ENCODE peak calls at places on chromosomes 7 and 10, in ten cellular contexts. One of them, this sample, is unnamed.

GRCh38 chr7:100803398-100804161 is 23.7 kb downstream of the EPHB4 start:
- DNase-seq in anterior cingulate cortex: peak
- DNase-seq in effector memory CD8-positive, alpha-beta T cell: peak
- DNase-seq in stimulated activated CD8-positive, alpha-beta memory T cell treated with anti-CD3 and anti-CD28 coated beads, Interleukin-12 subunit alpha, Interleukin-12 subunit beta, amount 100 ng/mL, for 4 hours: no peak
- DNase-seq in retina: peak
- DNase-seq in HuH-7.5: peak
- DNase-seq in kidney epithelial cell: peak
- DNase-seq in dermis blood vessel endothelial cell: peak
- DNase-seq in BJ: peak
- DNase-seq in neural crest cell: peak
- DNase-seq in this sample: peak

GRCh38 chr7:2510909-2511768 is 8.4 kb upstream of the LFNG start:
- DNase-seq in anterior cingulate cortex: no peak
- DNase-seq in HuH-7.5: peak
- DNase-seq in retina: no peak
- DNase-seq in kidney epithelial cell: no peak
- DNase-seq in stimulated activated CD8-positive, alpha-beta memory T cell treated with anti-CD3 and anti-CD28 coated beads, Interleukin-12 subunit alpha, Interleukin-12 subunit beta, amount 100 ng/mL, for 4 hours: peak
- DNase-seq in dermis blood vessel endothelial cell: peak
- DNase-seq in neural crest cell: no peak
- DNase-seq in effector memory CD8-positive, alpha-beta T cell: peak
- DNase-seq in BJ: no peak
- DNase-seq in this sample: peak

GRCh38 chr7:17422966-17423365 is 124.5 kb downstream of the AHR start:
- DNase-seq in kidney epithelial cell: no peak
- DNase-seq in neural crest cell: no peak
- DNase-seq in retina: no peak
- DNase-seq in dermis blood vessel endothelial cell: no peak
- DNase-seq in stimulated activated CD8-positive, alpha-beta memory T cell treated with anti-CD3 and anti-CD28 coated beads, Interleukin-12 subunit alpha, Interleukin-12 subunit beta, amount 100 ng/mL, for 4 hours: no peak
- DNase-seq in anterior cingulate cortex: no peak
- DNase-seq in effector memory CD8-positive, alpha-beta T cell: no peak
- DNase-seq in BJ: peak
- DNase-seq in HuH-7.5: no peak
- DNase-seq in this sample: no peak

GRCh38 chr10:71752391-71753090 is 20.8 kb downstream of the VSIR start:
- DNase-seq in anterior cingulate cortex: no peak
- DNase-seq in retina: peak
- DNase-seq in neural crest cell: no peak
- DNase-seq in HuH-7.5: no peak
- DNase-seq in effector memory CD8-positive, alpha-beta T cell: no peak
- DNase-seq in kidney epithelial cell: no peak
- DNase-seq in BJ: no peak
- DNase-seq in dermis blood vessel endothelial cell: no peak
- DNase-seq in stimulated activated CD8-positive, alpha-beta memory T cell treated with anti-CD3 and anti-CD28 coated beads, Interleukin-12 subunit alpha, Interleukin-12 subunit beta, amount 100 ng/mL, for 4 hours: no peak
- DNase-seq in this sample: no peak

GRCh38 chr7:131836733-131837132 is 280.3 kb upstream of the PODXL start:
- DNase-seq in kidney epithelial cell: no peak
- DNase-seq in BJ: no peak
- DNase-seq in dermis blood vessel endothelial cell: no peak
- DNase-seq in neural crest cell: no peak
- DNase-seq in effector memory CD8-positive, alpha-beta T cell: no peak
- DNase-seq in HuH-7.5: no peak
- DNase-seq in stimulated activated CD8-positive, alpha-beta memory T cell treated with anti-CD3 and anti-CD28 coated beads, Interleukin-12 subunit alpha, Interleukin-12 subunit beta, amount 100 ng/mL, for 4 hours: no peak
- DNase-seq in retina: no peak
- DNase-seq in anterior cingulate cortex: no peak
- DNase-seq in this sample: no peak

GRCh38 chr10:123427386-123427785 is 238.8 kb upstream of the GPR26 start:
- DNase-seq in HuH-7.5: peak
- DNase-seq in stimulated activated CD8-positive, alpha-beta memory T cell treated with anti-CD3 and anti-CD28 coated beads, Interleukin-12 subunit alpha, Interleukin-12 subunit beta, amount 100 ng/mL, for 4 hours: no peak
- DNase-seq in neural crest cell: no peak
- DNase-seq in kidney epithelial cell: no peak
- DNase-seq in dermis blood vessel endothelial cell: no peak
- DNase-seq in BJ: no peak
- DNase-seq in retina: no peak
- DNase-seq in anterior cingulate cortex: no peak
- DNase-seq in effector memory CD8-positive, alpha-beta T cell: no peak
- DNase-seq in this sample: no peak

GRCh38 chr10:102344067-102344466 is 51.4 kb upstream of the NFKB2 start:
- DNase-seq in neural crest cell: no peak
- DNase-seq in stimulated activated CD8-positive, alpha-beta memory T cell treated with anti-CD3 and anti-CD28 coated beads, Interleukin-12 subunit alpha, Interleukin-12 subunit beta, amount 100 ng/mL, for 4 hours: no peak
- DNase-seq in kidney epithelial cell: no peak
- DNase-seq in effector memory CD8-positive, alpha-beta T cell: no peak
- DNase-seq in dermis blood vessel endothelial cell: peak
- DNase-seq in retina: no peak
- DNase-seq in anterior cingulate cortex: no peak
- DNase-seq in BJ: no peak
- DNase-seq in HuH-7.5: no peak
- DNase-seq in this sample: no peak

GRCh38 chr10:13815766-13816165 is 229.0 kb downstream of the PRPF18 start:
- DNase-seq in HuH-7.5: no peak
- DNase-seq in anterior cingulate cortex: no peak
- DNase-seq in retina: no peak
- DNase-seq in BJ: no peak
- DNase-seq in kidney epithelial cell: peak
- DNase-seq in dermis blood vessel endothelial cell: peak
- DNase-seq in stimulated activated CD8-positive, alpha-beta memory T cell treated with anti-CD3 and anti-CD28 coated beads, Interleukin-12 subunit alpha, Interleukin-12 subunit beta, amount 100 ng/mL, for 4 hours: no peak
- DNase-seq in effector memory CD8-positive, alpha-beta T cell: no peak
- DNase-seq in neural crest cell: no peak
- DNase-seq in this sample: no peak

GRCh38 chr10:132691711-132692153 is 94.2 kb downstream of the NKX6-2 start:
- DNase-seq in effector memory CD8-positive, alpha-beta T cell: no peak
- DNase-seq in neural crest cell: no peak
- DNase-seq in anterior cingulate cortex: no peak
- DNase-seq in BJ: no peak
- DNase-seq in dermis blood vessel endothelial cell: no peak
- DNase-seq in HuH-7.5: no peak
- DNase-seq in kidney epithelial cell: no peak
- DNase-seq in stimulated activated CD8-positive, alpha-beta memory T cell treated with anti-CD3 and anti-CD28 coated beads, Interleukin-12 subunit alpha, Interleukin-12 subunit beta, amount 100 ng/mL, for 4 hours: no peak
- DNase-seq in retina: no peak
- DNase-seq in this sample: no peak

GRCh38 chr10:86690231-86690630 is 21.9 kb downstream of the LDB3 start:
- DNase-seq in dermis blood vessel endothelial cell: no peak
- DNase-seq in kidney epithelial cell: no peak
- DNase-seq in HuH-7.5: no peak
- DNase-seq in neural crest cell: no peak
- DNase-seq in anterior cingulate cortex: no peak
- DNase-seq in effector memory CD8-positive, alpha-beta T cell: no peak
- DNase-seq in retina: no peak
- DNase-seq in BJ: no peak
- DNase-seq in stimulated activated CD8-positive, alpha-beta memory T cell treated with anti-CD3 and anti-CD28 coated beads, Interleukin-12 subunit alpha, Interleukin-12 subunit beta, amount 100 ng/mL, for 4 hours: no peak
- DNase-seq in this sample: no peak

GRCh38 chr10:61836888-61837747 is 64.4 kb upstream of the ARID5B start:
- DNase-seq in effector memory CD8-positive, alpha-beta T cell: no peak
- DNase-seq in HuH-7.5: no peak
- DNase-seq in neural crest cell: no peak
- DNase-seq in anterior cingulate cortex: no peak
- DNase-seq in stimulated activated CD8-positive, alpha-beta memory T cell treated with anti-CD3 and anti-CD28 coated beads, Interleukin-12 subunit alpha, Interleukin-12 subunit beta, amount 100 ng/mL, for 4 hours: no peak
- DNase-seq in kidney epithelial cell: peak
- DNase-seq in retina: no peak
- DNase-seq in dermis blood vessel endothelial cell: peak
- DNase-seq in BJ: peak
- DNase-seq in this sample: peak

GRCh38 chr10:70078937-70079336 is 26.3 kb downstream of the MACROH2A2 start:
- DNase-seq in effector memory CD8-positive, alpha-beta T cell: no peak
- DNase-seq in retina: no peak
- DNase-seq in anterior cingulate cortex: no peak
- DNase-seq in BJ: no peak
- DNase-seq in stimulated activated CD8-positive, alpha-beta memory T cell treated with anti-CD3 and anti-CD28 coated beads, Interleukin-12 subunit alpha, Interleukin-12 subunit beta, amount 100 ng/mL, for 4 hours: no peak
- DNase-seq in HuH-7.5: no peak
- DNase-seq in dermis blood vessel endothelial cell: no peak
- DNase-seq in neural crest cell: no peak
- DNase-seq in kidney epithelial cell: no peak
- DNase-seq in this sample: no peak